ENCODE peak calls at places on chromosome 5, in ten cellular contexts. U, T, S, W, E, X, P, O, I and B are unnamed samples. For H3K4me1, the result is how much of the 10 kb centered on the place peaks cover.

GRCh38 chr5:110738503-110738811 is 350 bp upstream of the SLC25A46 start:
- DNase-seq in U (no peak), T (no peak), S (no peak), W (no peak), E (no peak), X (no peak), P (no peak), O (peak), I (no peak), B (no peak)

GRCh38 chr5:82334856-82335255 is 56.7 kb upstream of the RPS23 start:
- DNase-seq in U (no peak), T (no peak), S (no peak), W (no peak), E (no peak), X (no peak), P (no peak), O (no peak), I (no peak), B (no peak)

GRCh38 chr5:152271420-152271819 is 133.7 kb downstream of the NMUR2 start:
- DNase-seq in U (peak), T (peak), S (no peak), W (no peak), E (peak), X (peak), P (no peak), O (peak), I (no peak), B (no peak)

GRCh38 chr5:39699164-39699563 is 274.4 kb upstream of the DAB2 start:
- DNase-seq in U (peak), T (no peak), S (no peak), W (no peak), E (no peak), X (no peak), P (no peak), O (no peak), I (no peak), B (no peak)

GRCh38 chr5:96247097-96247675 is 185.9 kb downstream of the PCSK1 start:
- DNase-seq in U (no peak), T (no peak), S (no peak), W (no peak), E (peak), X (peak), P (peak), O (no peak), I (no peak), B (no peak)

GRCh38 chr5:21225223-21226064 is 1237.4 kb upstream of the CDH18 start:
- DNase-seq in U (no peak), T (no peak), S (no peak), W (no peak), E (no peak), X (no peak), P (no peak), O (no peak), I (no peak), B (no peak)

GRCh38 chr5:132774896-132775295 is 2.1 kb downstream of the SEPTIN8 start:
- DNase-seq in U (no peak), T (no peak), S (no peak), W (no peak), E (no peak), X (no peak), P (no peak), O (no peak), I (no peak), B (no peak)

GRCh38 chr5:36276864-36277263 is 24.8 kb downstream of the RANBP3L start:
- DNase-seq in U (no peak), T (no peak), S (no peak), W (no peak), E (no peak), X (no peak), P (no peak), O (no peak), I (no peak), B (no peak)

GRCh38 chr5:15993934-15994333 is 185.7 kb downstream of the MARCHF11 start:
- DNase-seq in U (peak), T (no peak), S (no peak), W (no peak), E (no peak), X (no peak), P (no peak), O (no peak), I (no peak), B (no peak)

GRCh38 chr5:160534125-160534524 is 112.5 kb downstream of the PTTG1 start:
- DNase-seq in U (no peak), T (no peak), S (no peak), W (no peak), E (no peak), X (no peak), P (no peak), O (no peak), I (no peak), B (no peak)

GRCh38 chr5:6832994-6833393 is 119.8 kb downstream of the TENT4A start:
- DNase-seq in U (no peak), T (no peak), S (no peak), W (no peak), E (no peak), X (no peak), P (no peak), O (no peak), I (no peak), B (no peak)

GRCh38 chr5:32508806-32509805 is 64.6 kb upstream of the ZFR start:
- DNase-seq in U (no peak), T (no peak), S (no peak), W (no peak), E (no peak), X (no peak), P (no peak), O (no peak), I (no peak), B (no peak)

GRCh38 chr5:79235222-79235577 is 731 bp upstream of the JMY start:
- DNase-seq in U (peak), T (no peak), S (no peak), W (no peak), E (no peak), X (no peak), P (no peak), O (no peak), I (no peak), B (no peak)

GRCh38 chr5:157285310-157286035 is 19.6 kb downstream of the CYFIP2 start:
- DNase-seq in U (no peak), T (no peak), S (no peak), W (no peak), E (no peak), X (no peak), P (no peak), O (no peak), I (no peak), B (no peak)

GRCh38 chr5:23071682-23072081 is 218.5 kb upstream of the CDH12 start:
- DNase-seq in U (no peak), T (no peak), S (no peak), W (no peak), E (no peak), X (no peak), P (no peak), O (no peak), I (no peak), B (no peak)

GRCh38 chr5:104628906-104629305 is 1066.3 kb upstream of the NUDT12 start:
- DNase-seq in U (peak), T (no peak), S (no peak), W (no peak), E (no peak), X (no peak), P (no peak), O (no peak), I (no peak), B (no peak)

GRCh38 chr5:139877129-139877597 is 81.6 kb downstream of the PSD2 start:
- DNase-seq in U (no peak), T (no peak), S (no peak), W (no peak), E (no peak), X (no peak), P (no peak), O (no peak), I (no peak), B (no peak)

GRCh38 chr5:179164331-179165311 is 104.4 kb downstream of the ZNF354C start:
- DNase-seq in U (no peak), T (no peak), S (no peak), W (peak), E (no peak), X (no peak), P (no peak), O (no peak), I (no peak), B (peak)

GRCh38 chr5:154866841-154867240 is 8.4 kb downstream of the CNOT8 start:
- DNase-seq in U (no peak), T (no peak), S (no peak), W (no peak), E (no peak), X (no peak), P (no peak), O (no peak), I (no peak), B (no peak)

GRCh38 chr5:145660897-145661650 is 174.1 kb downstream of the PRELID2 start:
- DNase-seq in U (peak), T (no peak), S (no peak), W (no peak), E (no peak), X (no peak), P (no peak), O (no peak), I (no peak), B (no peak)

GRCh38 chr5:107726896-107727295 is 56.2 kb upstream of the EFNA5 start:
- DNase-seq in U (no peak), T (no peak), S (no peak), W (no peak), E (no peak), X (no peak), P (no peak), O (no peak), I (no peak), B (no peak)

GRCh38 chr5:74286734-74287705 is 353.5 kb downstream of the ENC1 start:
- DNase-seq in U (no peak), T (no peak), S (no peak), W (no peak), E (no peak), X (no peak), P (no peak), O (no peak), I (no peak), B (no peak)

GRCh38 chr5:85604378-85604777 is 1013.4 kb upstream of the COX7C start:
- DNase-seq in U (no peak), T (no peak), S (no peak), W (no peak), E (no peak), X (no peak), P (no peak), O (no peak), I (no peak), B (no peak)

GRCh38 chr5:13771011-13771571 is 173.4 kb downstream of the DNAH5 start:
- DNase-seq in U (no peak), T (no peak), S (no peak), W (no peak), E (no peak), X (no peak), P (no peak), O (no peak), I (no peak), B (no peak)

GRCh38 chr5:170745481-170746061 is 38.0 kb upstream of the GABRP start:
- DNase-seq in U (no peak), T (peak), S (no peak), W (no peak), E (peak), X (peak), P (no peak), O (no peak), I (no peak), B (peak)

GRCh38 chr5:33470544-33470943 is 29.8 kb downstream of the TARS1 start:
- DNase-seq in U (peak), T (peak), S (no peak), W (no peak), E (no peak), X (no peak), P (no peak), O (peak), I (no peak), B (no peak)

GRCh38 chr5:16515532-16515931 is 49.9 kb upstream of the ZNF622 start:
- DNase-seq in U (no peak), T (no peak), S (no peak), W (no peak), E (no peak), X (no peak), P (no peak), O (no peak), I (no peak), B (no peak)

GRCh38 chr5:95837492-95837891 is 15.0 kb upstream of the GLRX start:
- DNase-seq in U (no peak), T (no peak), S (no peak), W (no peak), E (no peak), X (no peak), P (no peak), O (no peak), I (no peak), B (no peak)

GRCh38 chr5:174664180-174664850 is 60.1 kb upstream of the MSX2 start:
- DNase-seq in U (no peak), T (no peak), S (no peak), W (no peak), E (no peak), X (no peak), P (no peak), O (no peak), I (no peak), B (no peak)

GRCh38 chr5:176806137-176806536 is 4.2 kb upstream of the UNC5A start:
- DNase-seq in U (no peak), T (peak), S (no peak), W (no peak), E (no peak), X (no peak), P (no peak), O (no peak), I (no peak), B (no peak)

GRCh38 chr5:14341571-14342225 is 198.6 kb downstream of the TRIO start:
- DNase-seq in U (no peak), T (peak), S (no peak), W (no peak), E (no peak), X (no peak), P (no peak), O (no peak), I (no peak), B (no peak)

GRCh38 chr5:172559004-172559932 is 81.8 kb upstream of the NEURL1B start:
- DNase-seq in U (no peak), T (no peak), S (no peak), W (no peak), E (peak), X (peak), P (peak), O (no peak), I (peak), B (peak)

GRCh38 chr5:66356011-66356565 is 212.0 kb downstream of the SREK1 start:
- DNase-seq in U (no peak), T (no peak), S (no peak), W (no peak), E (no peak), X (no peak), P (no peak), O (no peak), I (no peak), B (no peak)

GRCh38 chr5:39264528-39264927 is 45.2 kb upstream of the FYB1 start:
- DNase-seq in U (no peak), T (no peak), S (no peak), W (no peak), E (no peak), X (no peak), P (no peak), O (no peak), I (no peak), B (no peak)

GRCh38 chr5:114434396-114435219 is 72.7 kb downstream of the KCNN2 start:
- DNase-seq in U (no peak), T (peak), S (no peak), W (no peak), E (no peak), X (no peak), P (no peak), O (no peak), I (no peak), B (no peak)

DNA sequence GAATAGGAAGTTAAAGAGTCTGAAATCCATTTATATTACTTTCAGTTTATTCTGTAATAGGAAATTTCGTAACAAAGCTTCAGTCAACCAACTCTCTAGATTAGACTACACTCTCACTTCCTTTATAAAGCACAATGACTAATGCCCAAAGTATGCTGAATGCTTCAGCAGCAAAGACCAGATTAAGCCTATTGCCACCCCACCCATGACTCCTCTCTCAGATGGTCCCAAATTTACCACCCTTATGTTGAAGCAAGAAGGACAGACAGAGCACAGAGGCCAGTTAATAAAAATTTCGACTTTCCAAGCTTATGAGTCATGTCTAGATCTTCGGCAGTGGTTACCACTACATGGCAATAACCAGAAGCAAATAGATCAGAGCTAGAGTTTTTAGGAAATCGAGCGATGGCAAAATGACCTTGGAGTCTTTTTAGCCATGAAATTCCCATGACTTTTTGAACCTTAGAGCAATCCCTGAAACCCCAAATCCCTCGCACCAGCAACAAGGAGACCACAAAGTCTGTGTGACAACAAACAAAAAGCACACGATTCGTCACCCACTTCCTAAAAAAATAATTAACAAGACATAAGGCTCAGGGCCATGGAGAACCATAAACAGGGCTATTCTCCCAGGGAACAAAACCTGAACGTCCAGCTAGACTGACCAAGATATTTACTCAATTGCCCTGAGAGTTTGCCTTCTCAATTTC is 287.7 kb upstream of the RASA1 start:
- DNase-seq in U (peak), T (no peak), S (no peak), W (no peak), E (no peak), X (no peak), P (no peak), O (no peak), I (no peak), B (no peak)
- H3K27ac ChIP-seq in U (peak), T (no peak), S (peak), W (no peak), E (peak), X (peak), P (no peak), O (peak), I (no peak), B (no peak)

GRCh38 chr5:148385094-148385493 is 1.3 kb downstream of the FBXO38 start:
- DNase-seq in U (no peak), T (no peak), S (no peak), W (no peak), E (no peak), X (no peak), P (no peak), O (no peak), I (no peak), B (no peak)
- H3K4me1 ChIP-seq in U (under half), T (under half), S (under half), W (under half), E (half or more), X (half or more), P (under half), O (under half), I (half or more), B (under half)

GRCh38 chr5:133950821-133951612 is 17.4 kb downstream of the C5orf15 start:
- DNase-seq in U (no peak), T (no peak), S (no peak), W (no peak), E (peak), X (no peak), P (no peak), O (no peak), I (no peak), B (no peak)

GRCh38 chr5:133957591-133957990 is 10.8 kb downstream of the C5orf15 start:
- DNase-seq in U (no peak), T (no peak), S (no peak), W (no peak), E (no peak), X (no peak), P (no peak), O (no peak), I (no peak), B (no peak)

GRCh38 chr5:133952729-133953567 is 15.5 kb downstream of the C5orf15 start:
- DNase-seq in U (no peak), T (no peak), S (no peak), W (no peak), E (peak), X (no peak), P (peak), O (no peak), I (peak), B (no peak)

GRCh38 chr5:133957080-133957479 is 11.3 kb downstream of the C5orf15 start:
- DNase-seq in U (no peak), T (no peak), S (no peak), W (no peak), E (no peak), X (no peak), P (no peak), O (no peak), I (no peak), B (no peak)

DNA sequence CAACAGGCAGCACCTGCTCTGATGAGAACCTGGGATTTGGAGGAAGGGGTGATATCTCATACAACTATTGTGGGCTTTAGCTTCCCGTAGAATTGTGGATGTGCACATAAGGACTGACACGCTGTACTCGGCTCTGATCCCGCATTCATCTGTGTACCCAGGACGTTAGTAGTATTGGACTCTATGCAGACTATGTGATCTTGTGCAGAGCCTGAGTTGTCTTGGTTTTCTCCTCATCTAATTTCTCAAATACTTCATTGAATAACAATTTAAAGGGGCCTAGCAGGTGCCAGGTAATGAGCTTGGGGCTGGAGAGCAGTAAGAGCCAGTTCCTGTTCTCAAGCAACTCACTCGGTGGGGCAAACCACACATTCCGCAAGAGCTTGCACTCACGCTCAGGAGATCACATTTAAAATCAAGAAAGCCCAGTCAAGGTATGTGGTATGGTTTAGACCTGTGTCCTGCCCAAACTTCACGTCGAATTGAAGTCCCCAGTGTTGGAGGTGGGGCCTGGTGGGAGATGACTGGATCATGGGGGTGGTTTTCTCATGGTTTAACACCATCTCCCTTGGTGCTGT is 14.8 kb downstream of the C5orf15 start:
- DNase-seq in U (no peak), T (no peak), S (no peak), W (no peak), E (no peak), X (no peak), P (no peak), O (no peak), I (no peak), B (no peak)
- H3K27ac ChIP-seq in U (no peak), T (no peak), S (peak), W (peak), E (peak), X (peak), P (peak), O (no peak), I (no peak), B (peak)

GRCh38 chr5:1495525-1495897 is 28.2 kb downstream of the LPCAT1 start:
- DNase-seq in U (no peak), T (no peak), S (no peak), W (no peak), E (no peak), X (no peak), P (no peak), O (no peak), I (no peak), B (no peak)

GRCh38 chr5:1497795-1498622 is 25.8 kb downstream of the LPCAT1 start:
- DNase-seq in U (no peak), T (no peak), S (no peak), W (no peak), E (no peak), X (no peak), P (no peak), O (no peak), I (no peak), B (no peak)

GRCh38 chr5:1494780-1495524 is 28.8 kb downstream of the LPCAT1 start:
- DNase-seq in U (no peak), T (no peak), S (peak), W (no peak), E (no peak), X (peak), P (no peak), O (no peak), I (no peak), B (no peak)

GRCh38 chr5:1498623-1499416 is 24.9 kb downstream of the LPCAT1 start:
- DNase-seq in U (no peak), T (no peak), S (no peak), W (no peak), E (no peak), X (no peak), P (no peak), O (no peak), I (no peak), B (no peak)

GRCh38 chr5:1497271-1497777 is 26.4 kb downstream of the LPCAT1 start:
- DNase-seq in U (no peak), T (no peak), S (no peak), W (no peak), E (no peak), X (no peak), P (no peak), O (no peak), I (no peak), B (no peak)
- H3K4me1 ChIP-seq in U (under half), T (under half), S (under half), W (under half), E (under half), X (under half), P (under half), O (under half), I (under half), B (under half)

GRCh38 chr5:168307925-168308584 is 16.6 kb downstream of the WWC1 start:
- DNase-seq in U (no peak), T (no peak), S (no peak), W (no peak), E (no peak), X (no peak), P (no peak), O (no peak), I (no peak), B (no peak)

GRCh38 chr5:168311061-168311566 is 19.7 kb downstream of the WWC1 start:
- DNase-seq in U (no peak), T (peak), S (no peak), W (no peak), E (no peak), X (peak), P (no peak), O (no peak), I (no peak), B (no peak)

GRCh38 chr5:168307022-168307421 is 15.6 kb downstream of the WWC1 start:
- DNase-seq in U (no peak), T (no peak), S (no peak), W (no peak), E (no peak), X (no peak), P (no peak), O (no peak), I (no peak), B (no peak)

GRCh38 chr5:168312606-168313297 is 21.3 kb downstream of the WWC1 start:
- DNase-seq in U (no peak), T (no peak), S (no peak), W (no peak), E (no peak), X (no peak), P (no peak), O (no peak), I (no peak), B (no peak)

GRCh38 chr5:168308976-168309598 is 17.6 kb downstream of the WWC1 start:
- DNase-seq in U (no peak), T (no peak), S (no peak), W (no peak), E (no peak), X (no peak), P (no peak), O (no peak), I (no peak), B (no peak)
- H3K27ac ChIP-seq in U (no peak), T (no peak), S (no peak), W (no peak), E (no peak), X (no peak), P (no peak), O (peak), I (no peak), B (peak)